ENCODE peak calls at places on chromosomes 16 and 17, in six cellular contexts. I, V, L, F, A and U are unnamed samples.

GRCh38 chr16:81066700-81067099 is 10.3 kb downstream of the C16orf46 start:
- DNase-seq in F (no peak), I (no peak), L (no peak), A (no peak), V (no peak), U (no peak)

GRCh38 chr16:22161999-22162657 is at the start of gene SDR42E2:
- DNase-seq in A (peak), F (peak), I (no peak), L (no peak), V (no peak), U (no peak)

GRCh38 chr17:75019710-75020109 is 7.2 kb downstream of the MRPL58 start:
- DNase-seq in L (no peak), V (no peak), F (no peak), I (no peak), A (no peak), U (no peak)

GRCh38 chr17:7587420-7587786 is 2.5 kb downstream of the SOX15 start:
- DNase-seq in F (peak), I (no peak), V (no peak), L (no peak), A (no peak), U (no peak)

GRCh38 chr16:19722981-19723380 is 4.9 kb downstream of the IQCK start:
- DNase-seq in F (no peak), V (no peak), I (no peak), A (no peak), L (no peak), U (no peak)

GRCh38 chr17:37737971-37738370 is 6.9 kb downstream of the HNF1B start:
- DNase-seq in A (no peak), L (no peak), I (no peak), V (no peak), F (no peak), U (no peak)

GRCh38 chr17:62763891-62764600 is 44.1 kb downstream of the MARCHF10 start:
- DNase-seq in A (no peak), I (no peak), V (no peak), F (no peak), L (no peak), U (no peak)

GRCh38 chr16:28202147-28202746 is 9.5 kb downstream of the XPO6 start:
- DNase-seq in F (no peak), L (no peak), V (no peak), I (no peak), A (no peak), U (no peak)

GRCh38 chr17:69607162-69607834 is 192.8 kb downstream of the MAP2K6 start:
- DNase-seq in F (peak), L (no peak), V (peak), I (peak), A (no peak), U (peak)

GRCh38 chr16:11383481-11384183 is 38.4 kb downstream of the RMI2 start:
- DNase-seq in L (no peak), V (no peak), A (no peak), I (peak), F (no peak), U (no peak)